ENCODE peak calls at places on chromosomes 5 and 9, in four cellular contexts. D is sciatic nerve, U is small intestine, V is SHP77. W is an unnamed sample.

GRCh38 chr5:142409253-142409594 is 84.4 kb upstream of the SPRY4 start:
- DNase-seq in V (no peak), U (no peak), D (no peak), W (no peak)

GRCh38 chr5:178472138-178472537 is 118.1 kb downstream of the COL23A1 start:
- DNase-seq in V (no peak), U (no peak), D (peak; percentile 7), W (no peak)

GRCh38 chr5:79416499-79416898 is 97.4 kb downstream of the HOMER1 start:
- DNase-seq in V (no peak), U (peak; percentile 5), D (no peak), W (no peak)

GRCh38 chr5:141513627-141514329 is 24.9 kb downstream of the PCDHGC5 start:
- DNase-seq in V (no peak), U (peak; percentile 8), D (peak; percentile 87), W (peak; percentile 6)

GRCh38 chr5:125044491-125045282 is 298.2 kb upstream of the ZNF608 start:
- DNase-seq in D (no peak), V (no peak), U (peak; percentile 70), W (no peak)

GRCh38 chr9:15357050-15357653 is 50.1 kb upstream of the TTC39B start:
- DNase-seq in U (peak; percentile 77), D (no peak), V (no peak), W (no peak)

GRCh38 chr5:40904205-40904993 is 4.9 kb upstream of the C7 start:
- DNase-seq in V (peak; percentile 79), D (peak; percentile 71), U (peak; percentile 84), W (peak; percentile 0)

GRCh38 chr5:33764786-33765185 is 127.0 kb downstream of the ADAMTS12 start:
- DNase-seq in V (no peak), U (no peak), D (no peak), W (no peak)

GRCh38 chr5:100406640-100407039 is 128.5 kb upstream of the FAM174A start:
- DNase-seq in U (no peak), D (no peak), V (peak; percentile 8), W (peak; percentile 71)